ENCODE peak calls at places on chromosomes 16 and 17, in ten cellular contexts. K is activated B cell treated with CpG ODN at 0.5 μM for 24 hours, A is prostate gland, D is skeletal muscle cell, E is IMR-90, P is NCI-H2081, I is astrocyte of the cerebellum, S is NCI-H1092, F is occipital lobe, C is GM04504. Y is an unnamed sample.

GRCh38 chr17:72466199-72466598 is 345.4 kb downstream of the SOX9 start:
- DNase-seq in K (no peak), A (no peak), D (peak), E (peak), P (no peak), I (no peak), S (no peak), F (no peak), C (peak), Y (no peak)

GRCh38 chr17:6641374-6641818 is 536 bp downstream of the TXNDC17 start:
- DNase-seq in K (no peak), A (no peak), D (no peak), E (no peak), P (no peak), I (no peak), S (no peak), F (no peak), C (no peak), Y (no peak)

GRCh38 chr17:21272881-21273839 is 11.4 kb upstream of the MAP2K3 start:
- DNase-seq in K (no peak), A (no peak), D (no peak), E (no peak), P (no peak), I (no peak), S (no peak), F (no peak), C (no peak), Y (no peak)

GRCh38 chr16:49756971-49757743 is 98.8 kb downstream of the ZNF423 start:
- DNase-seq in K (no peak), A (no peak), D (no peak), E (no peak), P (no peak), I (peak), S (no peak), F (no peak), C (no peak), Y (no peak)

GRCh38 chr17:72609501-72609900 is 483.0 kb downstream of the SLC39A11 start:
- DNase-seq in K (no peak), A (no peak), D (no peak), E (peak), P (no peak), I (no peak), S (no peak), F (no peak), C (no peak), Y (no peak)

GRCh38 chr16:14407786-14408399 is 222.2 kb downstream of the PARN start:
- DNase-seq in K (no peak), A (no peak), D (no peak), E (no peak), P (no peak), I (no peak), S (no peak), F (no peak), C (no peak), Y (no peak)

GRCh38 chr17:41518789-41519449 is at the start of gene KRT15:
- DNase-seq in K (no peak), A (peak), D (no peak), E (peak), P (peak), I (no peak), S (no peak), F (no peak), C (no peak), Y (no peak)

GRCh38 chr17:31875081-31875480 is 16.0 kb upstream of the COPRS start:
- DNase-seq in K (no peak), A (no peak), D (no peak), E (no peak), P (no peak), I (no peak), S (no peak), F (no peak), C (no peak), Y (no peak)

GRCh38 chr17:39171933-39172332 is 6.0 kb upstream of the ARL5C start:
- DNase-seq in K (no peak), A (no peak), D (no peak), E (no peak), P (no peak), I (no peak), S (no peak), F (no peak), C (no peak), Y (no peak)

GRCh38 chr16:50933257-50933656 is 191.4 kb downstream of the CYLD start:
- DNase-seq in K (no peak), A (no peak), D (no peak), E (no peak), P (no peak), I (no peak), S (no peak), F (no peak), C (no peak), Y (no peak)

GRCh38 chr16:25568991-25569390 is 122.8 kb upstream of the HS3ST4 start:
- DNase-seq in K (no peak), A (no peak), D (no peak), E (no peak), P (no peak), I (no peak), S (no peak), F (no peak), C (no peak), Y (no peak)

GRCh38 chr16:57575468-57576277 is 33.2 kb downstream of the ADGRG5 start:
- DNase-seq in K (no peak), A (no peak), D (no peak), E (no peak), P (no peak), I (no peak), S (no peak), F (no peak), C (no peak), Y (no peak)

GRCh38 chr17:46976626-46977270 is 2.3 kb downstream of the RPRML start:
- DNase-seq in K (no peak), A (no peak), D (no peak), E (no peak), P (no peak), I (no peak), S (no peak), F (no peak), C (no peak), Y (no peak)

GRCh38 chr16:76932541-76933211 is 258.3 kb upstream of the MON1B start:
- DNase-seq in K (no peak), A (no peak), D (no peak), E (peak), P (no peak), I (no peak), S (no peak), F (no peak), C (no peak), Y (no peak)

GRCh38 chr17:75932852-75933251 is 8.0 kb downstream of the FBF1 start:
- DNase-seq in K (no peak), A (no peak), D (no peak), E (no peak), P (no peak), I (no peak), S (no peak), F (no peak), C (no peak), Y (no peak)

GRCh38 chr16:11398851-11399250 is 53.6 kb downstream of the RMI2 start:
- DNase-seq in K (no peak), A (no peak), D (no peak), E (no peak), P (no peak), I (no peak), S (no peak), F (no peak), C (no peak), Y (no peak)

GRCh38 chr17:35130392-35130791 is 9.0 kb downstream of the FNDC8 start:
- DNase-seq in K (no peak), A (no peak), D (no peak), E (no peak), P (no peak), I (no peak), S (no peak), F (no peak), C (no peak), Y (no peak)

GRCh38 chr17:82332669-82333278 is 792 bp downstream of the SECTM1 start:
- DNase-seq in K (no peak), A (no peak), D (no peak), E (peak), P (peak), I (peak), S (no peak), F (no peak), C (no peak), Y (no peak)

Y was measured in T-helper 9 cell.